ENCODE peak calls at places on chromosomes 3 and 15, in eight cellular contexts. V is left ventricle myocardium inferior, J is body of pancreas, B is GM23338, I is SJSA1, C is GM23248, E is thoracic aorta, W is psoas muscle. A is an unnamed sample.
A peak's percentile ranks its signal among the peaks of the same experiment; 100 is the strongest.

GRCh38 chr15:72890043-72890442 is 106.5 kb upstream of the ADPGK start:
- DNase-seq in W (no peak), V (no peak), J (no peak), C (no peak), E (no peak), I (no peak), B (no peak), A (no peak)

GRCh38 chr3:56942523-56942922 is 117.9 kb upstream of the SPATA12 start:
- DNase-seq in J (no peak), C (no peak), B (no peak), W (no peak), E (no peak), V (no peak), I (no peak), A (no peak)

GRCh38 chr3:101829066-101829830 is 20.1 kb upstream of the NFKBIZ start:
- DNase-seq in C (peak; percentile 82), V (peak; percentile 67), I (no peak), B (no peak), W (peak; percentile 68), E (peak; percentile 47), J (peak; percentile 66), A (peak; percentile 64)

GRCh38 chr3:8442993-8443670 is 58.5 kb upstream of the LMCD1 start:
- DNase-seq in C (peak; percentile 30), B (no peak), V (no peak), W (no peak), E (no peak), I (no peak), J (no peak), A (no peak)

GRCh38 chr3:38054166-38054991 is 15.4 kb downstream of the DLEC1 start:
- DNase-seq in W (no peak), B (no peak), C (peak; percentile 16), V (no peak), I (no peak), J (no peak), E (no peak), A (no peak)

GRCh38 chr15:66565731-66566130 is at the start of gene LCTL:
- DNase-seq in V (no peak), C (peak; percentile 44), J (no peak), W (no peak), I (peak; percentile 80), B (peak; percentile 82), E (no peak), A (no peak)

GRCh38 chr3:184592411-184593200 is 31.0 kb downstream of the EPHB3 start:
- DNase-seq in I (no peak), V (no peak), B (no peak), W (peak; percentile 60), J (no peak), E (no peak), C (no peak), A (no peak)

GRCh38 chr15:27179789-27180188 is 208.8 kb downstream of the GABRG3 start:
- DNase-seq in W (no peak), J (no peak), I (no peak), E (no peak), V (no peak), B (no peak), C (no peak), A (no peak)

GRCh38 chr15:96361309-96362000 is 31.0 kb downstream of the NR2F2 start:
- DNase-seq in V (no peak), C (no peak), E (no peak), J (no peak), W (no peak), B (peak; percentile 45), I (no peak), A (no peak)

GRCh38 chr3:9915252-9916141 is 1.4 kb upstream of the IL17RC start:
- DNase-seq in B (peak; percentile 81), C (peak; percentile 86), I (peak; percentile 65), J (peak; percentile 73), E (no peak), W (peak; percentile 85), V (peak; percentile 79), A (no peak)

GRCh38 chr3:108474581-108474980 is 35.8 kb downstream of the MYH15 start:
- DNase-seq in V (no peak), I (no peak), B (no peak), C (no peak), E (no peak), J (no peak), W (no peak), A (no peak)

GRCh38 chr3:141231101-141231922 is at the start of gene PXYLP1:
- DNase-seq in V (peak; percentile 95), J (peak; percentile 95), C (peak; percentile 97), W (peak; percentile 97), E (peak; percentile 80), B (peak; percentile 90), I (peak; percentile 92), A (peak; percentile 97)

GRCh38 chr3:196280689-196281463 is 6.7 kb downstream of the PCYT1A start:
- DNase-seq in V (no peak), I (no peak), C (no peak), B (no peak), E (no peak), J (no peak), W (no peak), A (no peak)

GRCh38 chr3:196274585-196274984 is 12.9 kb downstream of the PCYT1A start:
- DNase-seq in W (no peak), J (no peak), C (peak; percentile 50), E (no peak), V (no peak), B (no peak), I (no peak), A (no peak)

GRCh38 chr3:43706342-43706741 is 15.6 kb downstream of the ABHD5 start:
- DNase-seq in C (no peak), W (no peak), V (no peak), J (no peak), E (no peak), I (no peak), B (no peak), A (no peak)

DNA sequence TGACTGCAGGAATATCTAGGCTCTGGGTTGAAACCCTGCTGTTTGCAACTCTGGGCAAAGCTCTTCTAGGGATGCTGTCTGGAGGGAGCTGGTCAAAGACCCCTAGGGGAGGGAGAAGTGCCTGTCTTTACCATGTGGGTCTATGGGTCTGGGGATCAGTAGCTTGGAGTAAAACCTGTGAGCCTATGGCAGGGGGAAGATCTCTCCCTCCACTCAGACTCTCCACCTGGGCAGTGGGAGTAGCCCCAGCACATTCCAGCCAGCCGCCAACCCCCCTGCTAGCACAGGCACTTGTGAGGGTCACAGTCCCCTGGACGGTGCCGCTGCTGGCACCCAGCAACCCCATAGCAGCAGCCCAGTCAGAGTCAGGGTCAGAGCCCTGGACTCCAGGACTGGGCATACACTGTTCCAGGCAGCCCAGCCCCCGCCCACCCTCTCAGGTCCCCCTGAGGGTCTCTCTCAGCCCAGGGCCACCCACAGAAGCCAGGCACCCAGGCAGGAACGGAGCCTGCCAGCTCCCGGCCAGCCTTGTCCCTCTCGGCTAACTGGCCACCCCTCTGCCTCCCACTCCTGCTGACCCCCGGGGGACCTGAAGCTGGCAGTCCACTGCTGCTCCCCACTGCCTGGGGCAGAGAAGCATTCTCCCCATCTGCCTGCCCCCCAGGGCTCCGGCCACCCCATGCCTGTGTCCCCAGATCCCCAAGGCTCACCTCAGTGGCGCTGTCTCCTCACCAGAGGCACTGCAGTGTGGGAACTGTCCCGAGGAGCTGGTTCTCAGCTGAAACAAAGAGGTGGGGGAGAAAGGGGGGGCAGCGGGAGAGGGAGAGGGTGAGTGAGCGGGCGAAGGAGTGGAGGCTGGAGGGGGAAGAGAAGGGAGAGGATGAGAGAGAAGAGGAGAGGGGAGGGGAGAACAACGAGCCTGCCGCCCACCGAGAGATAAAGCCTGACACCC is 10.8 kb downstream of the GLYCTK start:
- DNase-seq in W (no peak), I (no peak), C (no peak), J (no peak), B (peak; percentile 59), V (no peak), E (no peak), A (no peak)
- H3K27ac ChIP-seq in W (no peak overlapping the region), I (no peak overlapping the region), C (no peak overlapping the region), J (peak overlapping the region; percentile 72), B (no peak overlapping the region), V (no peak overlapping the region), E (no peak overlapping the region), A (no peak overlapping the region)

GRCh38 chr3:65714138-65714537 is 324.6 kb downstream of the MAGI1 start:
- DNase-seq in B (no peak), W (no peak), E (no peak), I (no peak), C (peak; percentile 17), J (peak; percentile 3), V (peak; percentile 16), A (no peak)
- H3K27ac ChIP-seq in B (no peak overlapping the region), W (no peak overlapping the region), E (peak overlapping the region; percentile 75), I (no peak overlapping the region), C (no peak overlapping the region), J (no peak overlapping the region), V (peak overlapping the region; percentile 32), A (peak overlapping the region; percentile 63)

DNA sequence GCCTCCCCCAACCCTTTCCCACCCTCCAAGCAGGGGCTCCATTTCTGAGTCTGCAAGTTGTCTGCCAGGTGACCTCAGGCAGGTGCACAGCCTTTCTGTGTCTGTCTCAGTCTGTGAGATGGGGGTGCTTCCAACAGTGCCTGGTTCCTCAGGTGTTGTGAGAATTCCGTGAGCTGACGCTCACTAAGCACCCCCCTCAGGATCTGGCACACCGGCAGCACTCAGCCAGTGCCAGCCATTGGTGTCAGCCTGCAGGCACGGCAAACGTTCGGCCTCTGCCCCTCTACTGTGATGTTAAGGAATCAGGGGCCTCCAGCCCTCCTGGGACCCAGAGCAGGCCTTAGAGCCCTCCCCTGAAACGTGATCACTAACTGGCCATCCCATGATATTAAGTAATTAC is 2.4 kb downstream of the KLF15 start:
- DNase-seq in W (peak; percentile 56), I (no peak), V (no peak), B (no peak), J (peak; percentile 44), E (no peak), C (no peak), A (no peak)
- H3K27ac ChIP-seq in W (peak overlapping the region; percentile 99), I (no peak overlapping the region), V (peak overlapping the region; percentile 97), B (no peak overlapping the region), J (peak overlapping the region; percentile 98), E (peak overlapping the region; percentile 97), C (no peak overlapping the region), A (peak overlapping the region; percentile 98)

GRCh38 chr3:178714971-178715832 is 179.0 kb downstream of the KCNMB2 start:
- DNase-seq in E (no peak), C (no peak), J (no peak), V (no peak), W (no peak), I (no peak), B (no peak), A (no peak)
- H3K27ac ChIP-seq in E (no peak overlapping the region), C (no peak overlapping the region), J (no peak overlapping the region), V (peak overlapping the region; percentile 50), W (no peak overlapping the region), I (no peak overlapping the region), B (no peak overlapping the region), A (no peak overlapping the region)

A was measured in ascending aorta.